ENCODE peak calls at places on chromosome 6, in four cellular contexts. E is HS-5, N is NCI-H2081, H is GM23338. S is an unnamed sample.

GRCh38 chr6:47478233-47479155 is 905 bp downstream of the CD2AP start:
- DNase-seq in E (no peak), N (no peak), H (peak), S (peak)

GRCh38 chr6:20137837-20138236 is 74.4 kb downstream of the MBOAT1 start:
- DNase-seq in E (no peak), N (no peak), H (no peak), S (no peak)

GRCh38 chr6:123094768-123095167 is 98.7 kb downstream of the CLVS2 start:
- DNase-seq in E (no peak), N (no peak), H (no peak), S (no peak)

GRCh38 chr6:112096901-112097300 is 9.5 kb downstream of the FAM229B start:
- DNase-seq in E (no peak), N (no peak), H (no peak), S (no peak)

GRCh38 chr6:79466222-79466834 is 70.9 kb downstream of the LCA5 start:
- DNase-seq in E (peak), N (peak), H (peak), S (peak)

GRCh38 chr6:3584611-3585010 is 127.8 kb upstream of the SLC22A23 start:
- DNase-seq in E (no peak), N (no peak), H (no peak), S (peak)

GRCh38 chr6:41670703-41671360 is 32.6 kb downstream of the MDFI start:
- DNase-seq in E (no peak), N (no peak), H (no peak), S (no peak)

GRCh38 chr6:32340242-32340641 is 31.5 kb downstream of the TSBP1 start:
- DNase-seq in E (no peak), N (no peak), H (no peak), S (no peak)

GRCh38 chr6:149887343-149887742 is 10.6 kb downstream of the RAET1E start:
- DNase-seq in E (peak), N (no peak), H (no peak), S (peak)

GRCh38 chr6:116239256-116239655 is 14.6 kb downstream of the TSPYL4 start:
- DNase-seq in E (no peak), N (no peak), H (no peak), S (no peak)

GRCh38 chr6:92538296-92538695 is 881.1 kb downstream of the EPHA7 start:
- DNase-seq in E (peak), N (no peak), H (no peak), S (peak)

GRCh38 chr6:47059216-47059885 is 17.2 kb upstream of the ADGRF1 start:
- DNase-seq in E (no peak), N (no peak), H (no peak), S (no peak)

GRCh38 chr6:18148304-18149025 is 6.4 kb downstream of the TPMT start:
- DNase-seq in E (peak), N (no peak), H (no peak), S (peak)

GRCh38 chr6:56491606-56492328 is 150.9 kb downstream of the DST start:
- DNase-seq in E (peak), N (no peak), H (no peak), S (peak)

GRCh38 chr6:41781302-41781711 is 725 bp downstream of the PRICKLE4 start:
- DNase-seq in E (no peak), N (no peak), H (no peak), S (no peak)

GRCh38 chr6:43890197-43891062 is 120.4 kb downstream of the VEGFA start:
- DNase-seq in E (no peak), N (no peak), H (peak), S (no peak)

GRCh38 chr6:62288562-62288961 is 2.5 kb upstream of the KHDRBS2 start:
- DNase-seq in E (no peak), N (no peak), H (no peak), S (no peak)

GRCh38 chr6:90818163-90818562 is 231.3 kb upstream of the MAP3K7 start:
- DNase-seq in E (no peak), N (no peak), H (peak), S (no peak)

GRCh38 chr6:72522735-72523141 is 99.1 kb upstream of the KCNQ5 start:
- DNase-seq in E (no peak), N (peak), H (peak), S (no peak)

GRCh38 chr6:11276911-11277274 is 44.4 kb upstream of the NEDD9 start:
- DNase-seq in E (no peak), N (no peak), H (no peak), S (no peak)

GRCh38 chr6:100881707-100882040 is 545 bp upstream of the ASCC3 start:
- DNase-seq in E (no peak), N (no peak), H (no peak), S (peak)

GRCh38 chr6:163720005-163720404 is 305.5 kb downstream of the QKI start:
- DNase-seq in E (no peak), N (no peak), H (no peak), S (no peak)

GRCh38 chr6:65709099-65709830 is 2.2 kb upstream of the EYS start:
- DNase-seq in E (no peak), N (no peak), H (no peak), S (no peak)

GRCh38 chr6:160455484-160456213 is 107.5 kb downstream of the SLC22A3 start:
- DNase-seq in E (no peak), N (peak), H (peak), S (peak)

GRCh38 chr6:161830866-161831600 is 557.2 kb upstream of the AGPAT4 start:
- DNase-seq in E (no peak), N (no peak), H (no peak), S (no peak)

GRCh38 chr6:148336901-148337300 is 5.7 kb upstream of the SASH1 start:
- DNase-seq in E (no peak), N (no peak), H (no peak), S (no peak)

GRCh38 chr6:113819169-113819830 is 37.8 kb upstream of the MARCKS start:
- DNase-seq in E (no peak), N (no peak), H (no peak), S (no peak)

GRCh38 chr6:149405823-149406765 is 6.0 kb downstream of the SUMO4 start:
- DNase-seq in E (peak), N (no peak), H (no peak), S (peak)

GRCh38 chr6:27502508-27503435 is 29.9 kb upstream of the ZNF184 start:
- DNase-seq in E (peak), N (peak), H (peak), S (peak)

GRCh38 chr6:3390698-3391097 is 66.2 kb downstream of the SLC22A23 start:
- DNase-seq in E (peak), N (no peak), H (no peak), S (peak)

GRCh38 chr6:2623348-2623747 is 127.4 kb downstream of the MYLK4 start:
- DNase-seq in E (no peak), N (no peak), H (peak), S (no peak)

GRCh38 chr6:89257781-89258180 is 40.6 kb upstream of the GABRR1 start:
- DNase-seq in E (no peak), N (no peak), H (no peak), S (no peak)

S was measured in fibroblast of pulmonary artery.